ENCODE peak calls at places on chromosome 9, in eight cellular contexts. J is cardiac fibroblast; F is left ventricle myocardium inferior; I is CD8-positive, alpha-beta memory T cell; X is tibial artery; Q is mammary epithelial cell; S is foreskin fibroblast; U is testis. A is an unnamed sample.

GRCh38 chr9:122777935-122778671 is 10.6 kb upstream of the OR5C1 start:
- DNase-seq in J (peak; percentile 68), F (no peak), I (no peak), X (no peak), Q (peak; percentile 54), S (peak; percentile 64), U (no peak), A (peak; percentile 12)

GRCh38 chr9:87594218-87594617 is 96.6 kb downstream of the DAPK1 start:
- DNase-seq in J (peak; percentile 13), F (no peak), I (no peak), X (no peak), Q (no peak), S (peak; percentile 47), U (no peak), A (no peak)

GRCh38 chr9:113649054-113649453 is 185.5 kb downstream of the RGS3 start:
- DNase-seq in J (peak; percentile 19), F (peak; percentile 78), I (no peak), X (no peak), Q (no peak), S (peak; percentile 93), U (peak; percentile 73), A (no peak)

GRCh38 chr9:91758491-91758981 is 191.5 kb downstream of the ROR2 start:
- DNase-seq in J (peak; percentile 55), F (no peak), I (no peak), X (no peak), Q (peak; percentile 29), S (peak; percentile 81), U (peak; percentile 54), A (no peak)

GRCh38 chr9:16954032-16954431 is 83.6 kb upstream of the BNC2 start:
- DNase-seq in J (no peak), F (no peak), I (no peak), X (no peak), Q (no peak), S (no peak), U (no peak), A (no peak)

GRCh38 chr9:19137282-19137681 is 10.0 kb upstream of the PLIN2 start:
- DNase-seq in J (peak; percentile 74), F (no peak), I (no peak), X (no peak), Q (peak; percentile 60), S (peak; percentile 80), U (no peak), A (no peak)

GRCh38 chr9:114300846-114301797 is 21.8 kb upstream of the ORM1 start:
- DNase-seq in J (no peak), F (no peak), I (no peak), X (peak; percentile 51), Q (no peak), S (no peak), U (peak; percentile 2), A (no peak)

GRCh38 chr9:94005272-94005901 is 50.2 kb upstream of the BARX1 start:
- DNase-seq in J (peak; percentile 55), F (no peak), I (no peak), X (no peak), Q (peak; percentile 70), S (peak; percentile 69), U (no peak), A (no peak)

GRCh38 chr9:35749515-35750255 is 598 bp downstream of the RGP1 start:
- DNase-seq in J (no peak), F (no peak), I (peak; percentile 33), X (no peak), Q (peak; percentile 41), S (peak; percentile 41), U (peak; percentile 45), A (no peak)

GRCh38 chr9:89522261-89522978 is 24.5 kb upstream of the SEMA4D start:
- DNase-seq in J (no peak), F (no peak), I (peak; percentile 68), X (peak; percentile 54), Q (no peak), S (no peak), U (no peak), A (no peak)

GRCh38 chr9:122015165-122015821 is 77.8 kb downstream of the TTLL11 start:
- DNase-seq in J (no peak), F (no peak), I (no peak), X (no peak), Q (no peak), S (no peak), U (no peak), A (no peak)

DNA sequence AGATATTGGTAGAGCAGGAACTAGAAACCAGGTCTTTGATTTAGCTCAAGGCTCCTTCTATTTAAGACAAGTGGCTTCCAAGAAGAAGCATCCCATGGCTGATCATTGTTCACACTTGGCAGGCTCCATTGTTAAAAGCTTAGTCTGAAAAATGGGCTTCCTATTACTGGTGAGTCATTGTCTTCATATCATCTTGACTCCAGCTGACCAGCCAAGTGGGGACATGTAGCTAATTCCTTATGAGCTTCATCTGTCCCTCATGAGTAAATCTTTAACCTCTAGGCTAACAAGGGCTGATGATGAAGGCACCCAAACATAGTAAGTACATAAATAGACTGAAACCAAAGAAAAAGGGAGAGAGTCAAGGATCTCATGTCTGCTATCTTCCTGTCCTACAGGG is 530.3 kb upstream of the KLF4 start:
- DNase-seq in J (no peak), F (no peak), I (no peak), X (no peak), Q (peak; percentile 21), S (no peak), U (no peak), A (no peak)
- H3K4me3 ChIP-seq in J (no peak overlapping the region), F (no peak overlapping the region), I (no peak overlapping the region), X (no peak overlapping the region), Q (no peak overlapping the region), S (no peak overlapping the region), U (no peak overlapping the region), A (no peak overlapping the region)

DNA sequence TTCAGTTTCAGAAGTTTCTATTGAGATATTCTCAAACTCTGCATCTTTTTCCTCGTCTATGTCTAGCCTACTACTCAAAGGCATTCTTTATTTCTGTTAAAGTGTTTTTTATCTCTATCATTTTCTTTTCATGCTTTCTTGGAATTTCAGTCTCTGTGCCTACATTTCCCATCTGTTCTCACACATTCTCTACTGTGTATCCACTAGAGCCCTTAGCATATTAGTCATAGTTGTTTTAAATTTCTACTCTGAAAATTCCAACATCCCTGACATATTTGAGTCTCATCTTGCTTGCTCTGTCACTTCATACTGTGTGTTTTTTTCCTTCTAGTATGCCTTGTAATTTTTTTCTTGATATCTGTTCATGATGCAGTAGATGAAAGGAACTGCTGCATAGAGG is 60.3 kb upstream of the GNA14 start:
- DNase-seq in J (peak; percentile 85), F (no peak), I (no peak), X (no peak), Q (no peak), S (peak; percentile 76), U (no peak), A (peak; percentile 31)
- H3K4me3 ChIP-seq in J (no peak overlapping the region), F (no peak overlapping the region), I (no peak overlapping the region), X (no peak overlapping the region), Q (no peak overlapping the region), S (no peak overlapping the region), U (no peak overlapping the region), A (no peak overlapping the region)

DNA sequence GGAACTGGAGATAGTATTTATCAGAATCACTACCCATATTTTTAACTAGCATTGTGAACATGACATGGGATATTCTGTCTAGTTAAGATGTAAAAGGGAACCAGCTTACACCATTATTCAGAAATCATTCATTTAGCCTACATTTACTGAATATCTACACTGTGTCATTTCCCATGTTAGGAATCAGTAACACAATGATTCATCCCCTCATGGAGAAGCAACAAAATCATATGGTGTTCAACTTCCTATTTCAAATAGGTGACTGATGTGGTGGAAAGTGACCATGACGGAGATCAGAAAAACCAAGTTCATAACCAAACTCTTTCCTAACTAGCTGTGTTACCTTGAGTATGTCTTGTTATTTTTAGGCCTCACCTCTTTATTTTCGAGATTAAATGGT is 550.0 kb upstream of the TUSC1 start:
- DNase-seq in J (no peak), F (no peak), I (no peak), X (no peak), Q (no peak), S (no peak), U (no peak), A (no peak)
- H3K4me3 ChIP-seq in J (no peak overlapping the region), F (no peak overlapping the region), I (no peak overlapping the region), X (no peak overlapping the region), Q (no peak overlapping the region), S (no peak overlapping the region), U (no peak overlapping the region), A (no peak overlapping the region)

DNA sequence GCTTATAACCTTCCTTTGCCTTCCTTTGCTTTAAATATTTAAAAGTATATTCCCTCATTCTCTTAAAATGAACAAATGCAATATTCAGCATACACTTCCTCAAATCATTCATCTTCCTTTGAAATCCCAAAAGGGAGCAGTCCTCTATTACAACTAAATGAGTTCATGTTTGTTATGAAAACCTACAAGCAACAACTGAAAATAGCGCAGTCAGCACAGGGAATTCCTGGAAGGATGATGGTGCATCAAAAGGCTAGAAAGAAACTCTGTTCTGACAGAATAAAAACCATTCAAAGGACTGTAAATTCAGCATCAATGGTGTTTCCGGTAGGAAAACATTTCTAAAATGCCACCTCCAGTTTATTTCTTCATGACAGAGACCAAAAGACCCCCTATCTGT is 3.3 kb downstream of the NR6A1 start:
- DNase-seq in J (no peak), F (no peak), I (no peak), X (no peak), Q (no peak), S (no peak), U (no peak), A (no peak)
- H3K4me3 ChIP-seq in J (no peak overlapping the region), F (no peak overlapping the region), I (no peak overlapping the region), X (no peak overlapping the region), Q (no peak overlapping the region), S (no peak overlapping the region), U (no peak overlapping the region), A (no peak overlapping the region)

DNA sequence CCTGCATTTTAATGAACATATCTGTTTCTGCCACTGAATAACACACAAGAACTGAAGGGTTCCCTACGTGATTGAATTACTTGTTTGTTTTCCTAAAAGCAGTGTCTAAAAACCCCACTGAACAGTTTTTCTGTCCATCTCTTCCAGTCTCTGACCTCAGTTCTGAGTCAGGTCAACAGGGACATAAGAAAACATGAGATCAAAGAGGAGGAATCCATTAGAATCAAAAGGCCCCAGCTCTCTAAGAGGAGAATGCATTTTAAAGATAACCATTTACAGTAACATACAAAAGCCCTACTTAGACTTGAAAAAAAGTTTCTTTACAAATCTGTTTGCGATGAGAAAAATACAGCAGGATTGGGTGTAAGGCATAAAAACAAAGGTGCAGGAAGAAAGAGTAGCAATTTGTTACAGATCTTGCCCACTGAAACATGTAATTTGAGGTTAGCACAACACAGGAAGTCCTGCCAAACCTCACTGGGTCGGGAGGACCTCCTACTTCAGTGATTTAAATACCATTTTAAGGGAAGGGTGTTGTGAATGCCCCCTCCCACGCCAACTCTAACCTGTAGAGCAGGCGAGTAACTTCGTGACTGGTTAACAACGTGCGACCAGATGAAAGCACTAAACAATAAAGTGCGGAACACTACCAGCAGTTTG is 1.4 kb downstream of the QSOX2 start:
- DNase-seq in J (no peak), F (no peak), I (no peak), X (no peak), Q (no peak), S (peak; percentile 17), U (no peak), A (no peak)
- H3K4me3 ChIP-seq in J (peak overlapping the region; percentile 10), F (peak overlapping the region; percentile 89), I (peak overlapping the region; percentile 77), X (peak overlapping the region; percentile 74), Q (peak overlapping the region; percentile 81), S (peak overlapping the region; percentile 83), U (no peak overlapping the region), A (peak overlapping the region; percentile 76)

DNA sequence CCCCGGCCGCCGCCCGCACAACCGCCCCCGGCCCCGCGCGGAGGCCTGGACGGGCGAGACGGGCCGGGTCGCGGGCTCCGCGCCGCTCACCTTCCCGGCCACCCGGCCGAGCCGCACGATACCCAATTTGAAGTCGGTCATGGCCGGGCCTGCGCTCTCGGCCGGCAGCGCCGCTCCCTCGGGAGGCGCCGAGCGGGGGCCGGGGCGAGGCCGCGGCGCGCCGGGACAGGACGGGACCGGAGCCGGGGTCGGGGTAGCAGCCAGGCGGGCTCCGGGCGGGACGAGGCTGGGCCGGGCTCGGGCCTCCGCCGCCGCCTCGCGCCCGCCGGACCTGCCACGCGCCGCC is 216 bp downstream of the ZMYND19 start:
- DNase-seq in J (no peak), F (no peak), I (no peak), X (no peak), Q (no peak), S (no peak), U (no peak), A (no peak)
- H3K4me3 ChIP-seq in J (peak overlapping the region; percentile 70), F (peak overlapping the region; percentile 90), I (no peak overlapping the region), X (peak overlapping the region; percentile 66), Q (no peak overlapping the region), S (peak overlapping the region; percentile 76), U (peak overlapping the region; percentile 66), A (peak overlapping the region; percentile 74)